ENCODE peak calls at places on chromosomes 7 and 10, in ten cellular contexts. E is AG04450, D is dorsolateral prefrontal cortex, H is lower lobe of right lung, Q is thoracic aorta, N is HCT116, X is IMR-90, B is heart right ventricle, T is psoas muscle, P is gastrocnemius medialis. I is an unnamed sample. For H3K27me3, the result is how much of the 10 kb centered on the place peaks cover.

GRCh38 chr7:157690058-157690832 is 353.4 kb downstream of the DNAJB6 start:
- DNase-seq in E (no peak), D (no peak), H (no peak), Q (no peak), N (no peak), X (no peak), B (no peak), T (no peak), P (no peak), I (no peak)

GRCh38 chr7:79420464-79420863 is 33.0 kb downstream of the MAGI2 start:
- DNase-seq in E (peak), D (no peak), H (no peak), Q (no peak), N (no peak), X (peak), B (no peak), T (no peak), P (no peak), I (peak)

GRCh38 chr7:47444376-47445098 is 137.4 kb downstream of the TNS3 start:
- DNase-seq in E (no peak), D (no peak), H (no peak), Q (no peak), N (no peak), X (no peak), B (no peak), T (no peak), P (no peak), I (no peak)

GRCh38 chr7:34837826-34838225 is 179.8 kb downstream of the NPSR1 start:
- DNase-seq in E (no peak), D (no peak), H (no peak), Q (no peak), N (no peak), X (no peak), B (no peak), T (no peak), P (no peak), I (no peak)

GRCh38 chr7:36103837-36104561 is 49.1 kb upstream of the EEPD1 start:
- DNase-seq in E (no peak), D (no peak), H (no peak), Q (no peak), N (no peak), X (no peak), B (no peak), T (no peak), P (no peak), I (no peak)

GRCh38 chr10:4678023-4678950 is 147.7 kb upstream of the AKR1E2 start:
- DNase-seq in E (peak), D (no peak), H (no peak), Q (no peak), N (no peak), X (peak), B (no peak), T (no peak), P (no peak), I (no peak)

GRCh38 chr7:155281411-155281969 is 16.2 kb upstream of the INSIG1 start:
- DNase-seq in E (no peak), D (no peak), H (no peak), Q (no peak), N (no peak), X (no peak), B (no peak), T (no peak), P (no peak), I (no peak)

GRCh38 chr7:155322530-155322929 is 24.9 kb downstream of the INSIG1 start:
- DNase-seq in E (no peak), D (no peak), H (no peak), Q (no peak), N (no peak), X (no peak), B (no peak), T (no peak), P (no peak), I (no peak)

GRCh38 chr7:125567686-125568085 is 638.1 kb upstream of the POT1 start:
- DNase-seq in E (no peak), D (no peak), H (no peak), Q (no peak), N (no peak), X (no peak), B (no peak), T (no peak), P (no peak), I (no peak)

GRCh38 chr10:71342850-71343773 is 24.1 kb downstream of the SLC29A3 start:
- DNase-seq in E (no peak), D (no peak), H (no peak), Q (no peak), N (no peak), X (peak), B (no peak), T (no peak), P (no peak), I (no peak)

GRCh38 chr10:119337796-119338432 is 130.5 kb downstream of the GRK5 start:
- DNase-seq in E (no peak), D (no peak), H (no peak), Q (no peak), N (no peak), X (peak), B (no peak), T (no peak), P (no peak), I (no peak)

GRCh38 chr10:44173558-44173894 is 211.4 kb downstream of the CXCL12 start:
- DNase-seq in E (no peak), D (no peak), H (no peak), Q (no peak), N (no peak), X (peak), B (no peak), T (no peak), P (no peak), I (no peak)

GRCh38 chr10:78716034-78716660 is 352.6 kb upstream of the ZMIZ1 start:
- DNase-seq in E (no peak), D (no peak), H (no peak), Q (no peak), N (no peak), X (no peak), B (no peak), T (no peak), P (no peak), I (no peak)

GRCh38 chr7:143492799-143493568 is 15.3 kb downstream of the TAS2R41 start:
- DNase-seq in E (no peak), D (no peak), H (no peak), Q (no peak), N (no peak), X (peak), B (no peak), T (no peak), P (no peak), I (no peak)

GRCh38 chr10:42816917-42817316 is 34.3 kb downstream of the BMS1 start:
- DNase-seq in E (no peak), D (no peak), H (no peak), Q (no peak), N (no peak), X (no peak), B (no peak), T (no peak), P (no peak), I (no peak)

GRCh38 chr7:112470194-112470593 is 10.6 kb upstream of the LSMEM1 start:
- DNase-seq in E (no peak), D (no peak), H (no peak), Q (no peak), N (no peak), X (no peak), B (no peak), T (no peak), P (no peak), I (no peak)

GRCh38 chr7:66683770-66684123 is 55.1 kb downstream of the KCTD7 start:
- DNase-seq in E (no peak), D (no peak), H (no peak), Q (no peak), N (no peak), X (no peak), B (no peak), T (no peak), P (no peak), I (no peak)

GRCh38 chr7:115015619-115016018 is 93.7 kb downstream of the MDFIC start:
- DNase-seq in E (peak), D (no peak), H (no peak), Q (no peak), N (no peak), X (peak), B (no peak), T (no peak), P (no peak), I (no peak)

GRCh38 chr10:66273966-66274519 is 651.8 kb upstream of the LRRTM3 start:
- DNase-seq in E (no peak), D (no peak), H (no peak), Q (no peak), N (no peak), X (no peak), B (no peak), T (no peak), P (no peak), I (no peak)

GRCh38 chr10:66281327-66281726 is 644.5 kb upstream of the LRRTM3 start:
- DNase-seq in E (no peak), D (no peak), H (no peak), Q (no peak), N (no peak), X (no peak), B (no peak), T (no peak), P (no peak), I (no peak)

GRCh38 chr10:66283064-66283463 is 642.8 kb upstream of the LRRTM3 start:
- DNase-seq in E (no peak), D (no peak), H (no peak), Q (no peak), N (no peak), X (no peak), B (no peak), T (no peak), P (no peak), I (no peak)

DNA sequence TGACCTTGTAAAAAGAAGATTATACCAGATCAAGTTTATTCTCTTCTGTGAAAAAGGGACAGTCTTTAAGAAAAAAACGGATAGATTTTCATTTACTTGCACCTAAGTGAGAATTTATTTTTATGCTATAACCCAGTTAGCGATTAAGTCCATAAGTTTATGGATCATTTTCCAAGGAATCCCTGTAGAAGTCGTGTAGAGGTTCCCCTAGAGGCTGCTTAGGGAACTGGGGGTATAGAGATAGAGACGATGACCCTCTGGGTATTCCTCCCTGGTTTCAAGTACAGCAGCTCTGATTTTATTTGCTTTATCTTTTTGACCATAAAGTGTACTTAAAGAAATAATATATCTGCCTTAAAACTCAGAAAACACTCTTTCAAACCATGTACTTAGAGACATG is 648.4 kb upstream of the LRRTM3 start:
- DNase-seq in E (no peak), D (no peak), H (no peak), Q (no peak), N (no peak), X (no peak), B (no peak), T (no peak), P (no peak), I (no peak)
- TF ChIP-seq CTCF in E (peak), D (no peak), H (no peak), Q (no peak), N (no peak), X (no peak), B (no peak), T (no peak), P (no peak), I (peak)

GRCh38 chr10:103197177-103197576 is 4.1 kb upstream of the NT5C2 start:
- DNase-seq in E (peak), D (no peak), H (peak), Q (peak), N (peak), X (peak), B (peak), T (peak), P (peak), I (peak)

GRCh38 chr10:103193107-103193819 is at the start of gene NT5C2:
- DNase-seq in E (peak), D (peak), H (peak), Q (peak), N (peak), X (peak), B (peak), T (peak), P (peak), I (no peak)

GRCh38 chr10:103192089-103192450 is 1.0 kb downstream of the NT5C2 start:
- DNase-seq in E (no peak), D (no peak), H (no peak), Q (no peak), N (no peak), X (no peak), B (no peak), T (no peak), P (no peak), I (no peak)

GRCh38 chr10:103192451-103193106 is 493 bp downstream of the NT5C2 start:
- DNase-seq in E (peak), D (peak), H (peak), Q (peak), N (peak), X (peak), B (peak), T (peak), P (peak), I (peak)

GRCh38 chr10:103193820-103194529 is 903 bp upstream of the NT5C2 start:
- DNase-seq in E (no peak), D (no peak), H (no peak), Q (no peak), N (peak), X (peak), B (peak), T (no peak), P (no peak), I (no peak)
- H3K4me3 ChIP-seq in E (no peak), D (no peak), H (peak), Q (peak), N (peak), X (no peak), B (peak), T (peak), P (peak), I (no peak)

GRCh38 chr7:111184960-111185359 is 94.0 kb downstream of the LRRN3 start:
- DNase-seq in E (no peak), D (no peak), H (no peak), Q (no peak), N (no peak), X (no peak), B (no peak), T (no peak), P (no peak), I (no peak)

GRCh38 chr7:111180273-111180814 is 89.4 kb downstream of the LRRN3 start:
- DNase-seq in E (no peak), D (no peak), H (no peak), Q (no peak), N (no peak), X (no peak), B (no peak), T (no peak), P (no peak), I (no peak)

DNA sequence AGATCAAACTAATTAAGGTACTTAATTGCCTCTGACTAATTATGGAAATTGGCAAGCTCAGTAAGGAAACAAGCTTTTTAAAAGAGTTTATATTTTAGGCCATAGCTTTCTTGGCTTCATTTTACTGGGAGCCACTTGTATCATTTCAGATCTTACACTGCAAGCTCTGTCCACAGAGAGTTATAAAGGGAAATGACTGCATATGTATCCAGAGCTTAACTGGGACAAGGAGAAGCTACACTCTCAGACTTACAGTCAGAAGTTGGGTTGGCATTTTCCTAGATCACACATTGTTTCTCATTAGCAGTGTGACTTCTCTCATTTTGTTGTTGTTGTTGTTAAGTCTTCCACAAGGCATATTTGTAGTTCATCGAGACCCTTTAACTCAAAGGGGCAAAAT is 92.4 kb downstream of the LRRN3 start:
- DNase-seq in E (no peak), D (no peak), H (no peak), Q (no peak), N (no peak), X (peak), B (no peak), T (no peak), P (no peak), I (no peak)
- H3K27me3 ChIP-seq in E (under half), D (under half), H (under half), Q (under half), N (under half), X (under half), B (under half), T (under half), P (under half), I (under half)

GRCh38 chr7:26399309-26399610 is 107.6 kb downstream of the SNX10 start:
- DNase-seq in E (no peak), D (no peak), H (peak), Q (no peak), N (no peak), X (peak), B (no peak), T (peak), P (no peak), I (no peak)

GRCh38 chr7:26398436-26399308 is 107.0 kb downstream of the SNX10 start:
- DNase-seq in E (no peak), D (no peak), H (peak), Q (peak), N (no peak), X (peak), B (peak), T (peak), P (peak), I (no peak)

GRCh38 chr7:26399747-26400146 is 108.1 kb downstream of the SNX10 start:
- DNase-seq in E (no peak), D (no peak), H (no peak), Q (no peak), N (no peak), X (no peak), B (no peak), T (no peak), P (no peak), I (no peak)

GRCh38 chr7:26397326-26397725 is 105.7 kb downstream of the SNX10 start:
- DNase-seq in E (no peak), D (no peak), H (no peak), Q (no peak), N (no peak), X (no peak), B (no peak), T (no peak), P (no peak), I (no peak)

DNA sequence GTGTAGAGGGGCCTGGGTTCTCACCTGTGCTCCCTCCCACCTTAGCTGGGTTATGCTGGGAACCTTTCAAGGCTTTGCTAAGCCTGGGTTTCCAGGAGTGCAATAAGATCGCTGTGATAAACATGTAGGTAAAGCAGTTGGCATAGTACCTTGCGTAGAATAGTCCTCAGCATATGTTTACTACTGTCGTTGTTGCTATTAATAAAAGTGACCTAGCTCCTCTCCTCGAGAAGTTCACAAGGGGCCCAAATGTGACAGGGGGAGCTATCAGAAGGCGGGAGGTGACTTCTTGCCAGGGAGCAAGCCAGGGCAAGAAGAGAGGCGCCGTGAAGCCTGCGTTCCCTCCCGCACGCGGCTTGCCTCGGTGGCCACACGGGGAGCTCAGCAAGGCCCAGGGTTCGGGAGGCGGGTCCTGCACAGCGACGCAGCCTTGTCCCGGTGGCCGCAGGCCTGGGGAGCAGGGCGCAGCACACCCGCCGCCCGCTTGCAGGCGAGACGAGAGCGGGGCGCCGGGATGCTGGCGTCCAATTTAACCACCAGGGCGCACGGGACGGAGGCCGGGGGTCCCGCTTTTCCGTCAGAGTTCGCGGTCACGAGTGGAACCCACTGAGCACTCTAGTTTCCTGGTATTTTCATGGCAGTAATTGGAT is 106.2 kb downstream of the SNX10 start:
- DNase-seq in E (no peak), D (no peak), H (no peak), Q (no peak), N (no peak), X (no peak), B (peak), T (peak), P (peak), I (no peak)
- TF ChIP-seq CTCF in E (no peak), D (no peak), H (no peak), Q (no peak), N (no peak), X (no peak), B (no peak), T (no peak), P (no peak), I (no peak)

DNA sequence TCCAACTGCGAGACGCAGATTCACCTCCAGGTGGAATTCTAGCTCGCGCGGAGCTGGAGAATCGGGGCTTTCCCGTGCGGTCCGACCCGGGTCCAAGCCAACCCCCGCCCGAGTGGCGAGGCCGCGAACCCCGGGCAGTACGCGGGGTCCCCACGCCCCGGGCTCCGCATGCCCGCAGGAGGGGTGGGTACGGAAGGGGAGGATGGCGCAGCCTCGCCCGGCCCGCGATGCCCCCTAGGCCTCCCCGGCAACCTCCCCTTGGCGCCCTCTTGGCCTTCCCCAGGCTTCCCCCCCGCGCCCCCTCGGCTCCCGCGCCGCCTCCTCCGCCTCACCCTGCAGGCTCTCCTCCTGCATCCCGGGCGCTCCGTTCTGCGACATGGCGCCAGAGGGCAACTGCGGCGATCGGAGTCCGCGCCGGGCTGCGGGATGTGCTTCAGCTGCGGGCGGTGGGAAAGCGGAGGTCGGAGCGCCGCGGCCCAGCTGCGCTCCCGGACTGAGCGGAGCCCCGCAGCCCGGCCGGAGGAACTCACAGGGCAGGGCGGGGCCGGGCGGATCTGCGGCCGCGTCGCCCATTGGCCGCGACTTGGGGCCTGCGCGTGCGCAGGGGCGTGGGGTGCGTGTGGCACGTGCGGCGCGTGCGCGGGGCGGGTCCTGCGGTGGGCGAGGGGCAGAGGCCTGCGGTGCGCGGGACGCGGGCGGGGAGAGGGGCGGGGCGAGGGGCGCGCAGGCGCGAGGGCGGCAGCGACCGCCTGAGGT is at the start of gene BNIP3:
- DNase-seq in E (peak), D (peak), H (peak), Q (peak), N (peak), X (peak), B (peak), T (peak), P (peak), I (peak)
- H3K4me3 ChIP-seq in E (peak), D (peak), H (peak), Q (peak), N (peak), X (peak), B (peak), T (peak), P (peak), I (peak)

DNA sequence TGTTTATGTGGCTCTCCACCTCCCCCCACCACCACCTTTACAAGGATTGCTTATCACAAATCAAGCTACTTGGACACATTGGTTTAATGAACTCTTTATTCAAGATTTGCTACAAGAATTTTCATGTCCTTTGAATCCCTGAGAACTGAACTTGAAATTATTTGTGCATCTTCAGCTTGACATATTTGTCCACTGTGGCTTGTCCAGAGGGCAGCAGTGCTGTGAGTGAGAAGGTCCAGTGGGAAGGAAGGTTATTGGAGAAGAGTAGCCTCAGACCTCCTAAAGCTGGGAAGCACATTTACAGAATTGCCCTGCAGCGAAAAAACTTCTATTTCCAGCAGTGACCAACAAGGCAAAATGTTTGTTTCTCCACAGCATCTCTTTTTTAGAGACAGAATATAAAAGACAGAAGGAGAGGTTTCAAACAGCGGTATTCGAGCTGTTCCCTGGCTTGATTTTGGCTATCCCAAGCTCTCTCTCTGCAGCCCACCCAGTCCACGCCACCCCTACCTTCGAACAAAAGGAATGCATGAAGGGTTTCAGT is 2.2 kb upstream of the HOXA11 start:
- DNase-seq in E (no peak), D (no peak), H (no peak), Q (no peak), N (no peak), X (no peak), B (no peak), T (no peak), P (no peak), I (no peak)
- H3K27me3 ChIP-seq in E (half or more), D (half or more), H (half or more), Q (half or more), N (under half), X (half or more), B (half or more), T (under half), P (under half), I (under half)